ENCODE peak calls at places on chromosomes 5 and 9, in four cellular contexts. O is A673, P is heart left ventricle, W is tibial nerve. Q is an unnamed sample.

GRCh38 chr9:72441296-72442211 is 76.5 kb upstream of the ZFAND5 start:
- DNase-seq in P (no peak), O (no peak), W (no peak), Q (no peak)

GRCh38 chr5:147578228-147579024 is 68.6 kb upstream of the DPYSL3 start:
- DNase-seq in P (no peak), W (no peak), O (peak; percentile 66), Q (peak; percentile 29)

GRCh38 chr5:7754997-7755596 is 95.8 kb downstream of the CFAP90 start:
- DNase-seq in P (no peak), W (no peak), O (peak; percentile 45), Q (peak; percentile 78)

GRCh38 chr5:142387022-142387682 is 62.3 kb upstream of the SPRY4 start:
- DNase-seq in O (no peak), P (no peak), W (no peak), Q (no peak)

GRCh38 chr5:175809531-175810121 is 61.8 kb upstream of the CPLX2 start:
- DNase-seq in W (no peak), O (peak; percentile 59), P (no peak), Q (no peak)

GRCh38 chr5:103298557-103298956 is 40.0 kb downstream of the MACIR start:
- DNase-seq in W (no peak), P (no peak), O (no peak), Q (no peak)

GRCh38 chr5:39225405-39226099 is 6.2 kb upstream of the FYB1 start:
- DNase-seq in W (no peak), P (no peak), O (no peak), Q (peak; percentile 73)

GRCh38 chr5:180287868-180288267 is 4.0 kb downstream of the MAPK9 start:
- DNase-seq in W (no peak), O (no peak), P (no peak), Q (no peak)

GRCh38 chr9:79639354-79639753 is 67.6 kb downstream of the TLE4 start:
- DNase-seq in O (no peak), P (no peak), W (no peak), Q (no peak)

GRCh38 chr5:172114875-172115422 is 73.1 kb downstream of the STK10 start:
- DNase-seq in W (no peak), O (no peak), P (peak; percentile 68), Q (peak; percentile 100)

GRCh38 chr5:132086277-132086794 is 12.7 kb downstream of the CSF2 start:
- DNase-seq in O (peak; percentile 30), W (no peak), P (peak; percentile 88), Q (no peak)

GRCh38 chr5:173741729-173742431 is 125.4 kb upstream of the BOD1 start:
- DNase-seq in O (no peak), W (no peak), P (no peak), Q (peak; percentile 32)

GRCh38 chr5:31692561-31693221 is 53.8 kb downstream of the PDZD2 start:
- DNase-seq in O (no peak), P (peak; percentile 88), W (peak; percentile 44), Q (no peak)

GRCh38 chr5:93658044-93658443 is 75.0 kb downstream of the NR2F1 start:
- DNase-seq in O (no peak), W (no peak), P (no peak), Q (no peak)

GRCh38 chr5:42057254-42057690 is 132.2 kb downstream of the FBXO4 start:
- DNase-seq in W (peak; percentile 23), P (no peak), O (peak; percentile 58), Q (peak; percentile 60)

GRCh38 chr5:153504726-153505125 is 14.3 kb downstream of the GRIA1 start:
- DNase-seq in W (no peak), O (no peak), P (no peak), Q (no peak)

GRCh38 chr5:57338068-57338848 is 144.4 kb downstream of the ACTBL2 start:
- DNase-seq in O (peak; percentile 49), W (no peak), P (no peak), Q (peak; percentile 58)

GRCh38 chr9:33480976-33481375 is 7.3 kb upstream of the NOL6 start:
- DNase-seq in W (no peak), O (no peak), P (no peak), Q (no peak)

GRCh38 chr9:421896-422295 is 207.2 kb downstream of the DOCK8 start:
- DNase-seq in P (no peak), W (no peak), O (no peak), Q (no peak)

GRCh38 chr9:110207071-110207923 is 662 bp downstream of the C9orf152 start:
- DNase-seq in O (no peak), P (no peak), W (no peak), Q (no peak)

GRCh38 chr5:172440486-172440885 is 13.8 kb downstream of the SH3PXD2B start:
- DNase-seq in W (no peak), P (no peak), O (no peak), Q (no peak)

GRCh38 chr5:93395891-93396465 is 185.0 kb downstream of the NR2F1-AS1 start:
- DNase-seq in W (no peak), O (no peak), P (no peak), Q (peak; percentile 22)

GRCh38 chr5:43357797-43358196 is 44.6 kb upstream of the HMGCS1 start:
- DNase-seq in W (no peak), O (no peak), P (no peak), Q (no peak)

GRCh38 chr5:122730037-122730436 is 44.8 kb upstream of the SNX2 start:
- DNase-seq in W (no peak), O (no peak), P (no peak), Q (no peak)

GRCh38 chr5:155408465-155408864 is 394.9 kb downstream of the KIF4B start:
- DNase-seq in O (no peak), P (no peak), W (no peak), Q (no peak)

GRCh38 chr5:134920848-134921575 is 16.1 kb downstream of the PCBD2 start:
- DNase-seq in W (no peak), P (no peak), O (no peak), Q (no peak)

GRCh38 chr5:142225141-142225540 is 99.7 kb downstream of the SPRY4 start:
- DNase-seq in P (no peak), O (no peak), W (no peak), Q (no peak)

GRCh38 chr5:14762568-14763216 is 98.2 kb downstream of the OTULIN start:
- DNase-seq in O (no peak), W (no peak), P (no peak), Q (no peak)

GRCh38 chr5:150623878-150624216 is 16.6 kb upstream of the SYNPO start:
- DNase-seq in O (no peak), P (no peak), W (no peak), Q (no peak)

GRCh38 chr9:33172256-33172678 is 5.1 kb upstream of the B4GALT1 start:
- DNase-seq in O (no peak), W (no peak), P (no peak), Q (no peak)

GRCh38 chr9:40911647-40912046 is 216.8 kb downstream of the FOXD4L6 start:
- DNase-seq in P (no peak), O (no peak), W (no peak), Q (no peak)

GRCh38 chr5:78768781-78769380 is 120.3 kb upstream of the LHFPL2 start:
- DNase-seq in P (no peak), W (no peak), O (no peak), Q (no peak)

GRCh38 chr5:149268928-149269557 is 2.6 kb upstream of the AFAP1L1 start:
- DNase-seq in O (peak; percentile 68), W (no peak), P (no peak), Q (peak; percentile 64)

GRCh38 chr5:91176288-91177016 is 206.7 kb downstream of the ARRDC3 start:
- DNase-seq in O (no peak), P (no peak), W (no peak), Q (no peak)

GRCh38 chr9:117094493-117094892 is 320.4 kb downstream of the ASTN2 start:
- DNase-seq in P (no peak), W (no peak), O (no peak), Q (no peak)

GRCh38 chr9:33143241-33143642 is 23.9 kb downstream of the B4GALT1 start:
- DNase-seq in W (no peak), O (peak; percentile 31), P (no peak), Q (peak; percentile 98)

GRCh38 chr9:114850871-114851270 is 45.0 kb upstream of the TNFSF15 start:
- DNase-seq in P (no peak), W (no peak), O (no peak), Q (peak; percentile 20)

GRCh38 chr5:142769251-142769792 is 855 bp upstream of the ARHGAP26 start:
- DNase-seq in W (no peak), P (no peak), O (no peak), Q (peak; percentile 35)

GRCh38 chr9:11064853-11065252 is 452.1 kb upstream of the PTPRD start:
- DNase-seq in O (no peak), W (no peak), P (no peak), Q (peak; percentile 83)

GRCh38 chr5:56123531-56124243 is 109.4 kb downstream of the ANKRD55 start:
- DNase-seq in O (peak; percentile 70), W (no peak), P (peak; percentile 77), Q (peak; percentile 93)
- TF ChIP-seq CTCF in O (no peak), W (no peak), P (no peak), Q (no peak)

GRCh38 chr5:145697251-145698016 is 137.7 kb downstream of the PRELID2 start:
- DNase-seq in W (no peak), P (no peak), O (peak; percentile 67), Q (peak; percentile 61)

GRCh38 chr5:145699846-145700245 is 135.3 kb downstream of the PRELID2 start:
- DNase-seq in O (no peak), W (no peak), P (no peak), Q (no peak)

GRCh38 chr5:145704724-145705123 is 130.4 kb downstream of the PRELID2 start:
- DNase-seq in P (no peak), W (no peak), O (no peak), Q (no peak)

DNA sequence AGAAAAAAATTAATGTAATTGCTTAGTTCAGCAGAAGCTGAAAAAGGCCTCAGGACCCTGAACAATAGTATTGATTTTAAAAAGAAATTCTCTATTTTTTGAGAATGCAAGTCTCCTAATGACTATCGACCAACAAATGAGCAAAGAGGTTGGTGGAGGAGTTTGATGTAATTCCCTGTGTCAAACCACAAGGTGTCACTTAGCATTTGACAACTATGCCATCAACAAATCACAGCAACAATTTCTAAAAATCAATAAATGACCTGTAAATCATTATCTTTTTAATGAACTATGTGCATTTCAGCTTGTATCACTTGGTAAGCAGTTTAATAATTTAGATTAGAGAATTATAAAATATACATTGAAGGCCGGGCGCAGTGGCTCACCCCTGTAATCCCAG is 133.7 kb downstream of the PRELID2 start:
- DNase-seq in W (no peak), O (no peak), P (no peak), Q (no peak)
- TF ChIP-seq CTCF in W (no peak), O (peak; percentile 28), P (no peak), Q (no peak)

GRCh38 chr9:137960496-137960895 is 82.9 kb downstream of the CACNA1B start:
- DNase-seq in O (no peak), P (no peak), W (no peak), Q (no peak)
- TF ChIP-seq CTCF in O (peak; percentile 30), P (no peak), W (no peak), Q (peak; percentile 31)

GRCh38 chr5:33969572-33970452 is 14.7 kb downstream of the SLC45A2 start:
- DNase-seq in O (peak; percentile 60), P (no peak), W (no peak), Q (peak; percentile 49)
- TF ChIP-seq CTCF in O (peak; percentile 85), P (peak; percentile 59), W (peak; percentile 51), Q (peak; percentile 78)

Q was measured in NB4.